ENCODE peak calls at places on chromosomes 7 and 10, in seven cellular contexts. One of them, this sample, is unnamed.

GRCh38 chr10:90871279-90871760 is 454 bp upstream of the RPP30 start:
- DNase-seq in fibroblast of mammary gland: peak
- DNase-seq in astrocyte of the cerebellum: peak
- DNase-seq in AG10803: peak
- DNase-seq in Peyer's patch: no peak
- DNase-seq in OCI-LY7: peak
- DNase-seq in MM.1S: peak
- DNase-seq in this sample: no peak

GRCh38 chr10:71780722-71781121 is 7.4 kb upstream of the VSIR start:
- DNase-seq in fibroblast of mammary gland: no peak
- DNase-seq in astrocyte of the cerebellum: no peak
- DNase-seq in AG10803: no peak
- DNase-seq in Peyer's patch: no peak
- DNase-seq in OCI-LY7: peak
- DNase-seq in MM.1S: no peak
- DNase-seq in this sample: no peak

GRCh38 chr7:111864291-111864976 is 302.1 kb upstream of the IMMP2L start:
- DNase-seq in fibroblast of mammary gland: peak
- DNase-seq in astrocyte of the cerebellum: no peak
- DNase-seq in AG10803: no peak
- DNase-seq in Peyer's patch: no peak
- DNase-seq in OCI-LY7: no peak
- DNase-seq in MM.1S: no peak
- DNase-seq in this sample: no peak

GRCh38 chr10:11449761-11450160 is 161.7 kb downstream of the USP6NL start:
- DNase-seq in fibroblast of mammary gland: no peak
- DNase-seq in astrocyte of the cerebellum: no peak
- DNase-seq in AG10803: no peak
- DNase-seq in Peyer's patch: no peak
- DNase-seq in OCI-LY7: no peak
- DNase-seq in MM.1S: no peak
- DNase-seq in this sample: no peak

GRCh38 chr10:69438531-69439349 is 12.5 kb upstream of the TSPAN15 start:
- DNase-seq in fibroblast of mammary gland: peak
- DNase-seq in astrocyte of the cerebellum: no peak
- DNase-seq in AG10803: peak
- DNase-seq in Peyer's patch: no peak
- DNase-seq in OCI-LY7: no peak
- DNase-seq in MM.1S: no peak
- DNase-seq in this sample: no peak

GRCh38 chr7:1981201-1981877 is 251.4 kb downstream of the MAD1L1 start:
- DNase-seq in fibroblast of mammary gland: no peak
- DNase-seq in astrocyte of the cerebellum: no peak
- DNase-seq in AG10803: no peak
- DNase-seq in Peyer's patch: no peak
- DNase-seq in OCI-LY7: no peak
- DNase-seq in MM.1S: no peak
- DNase-seq in this sample: no peak

GRCh38 chr10:61750943-61751471 is 88.3 kb downstream of the CABCOCO1 start:
- DNase-seq in fibroblast of mammary gland: peak
- DNase-seq in astrocyte of the cerebellum: no peak
- DNase-seq in AG10803: peak
- DNase-seq in Peyer's patch: peak
- DNase-seq in OCI-LY7: peak
- DNase-seq in MM.1S: peak
- DNase-seq in this sample: no peak

GRCh38 chr7:127892488-127893314 is 138.5 kb downstream of the LRRC4 start:
- DNase-seq in fibroblast of mammary gland: peak
- DNase-seq in astrocyte of the cerebellum: no peak
- DNase-seq in AG10803: no peak
- DNase-seq in Peyer's patch: no peak
- DNase-seq in OCI-LY7: no peak
- DNase-seq in MM.1S: no peak
- DNase-seq in this sample: no peak

GRCh38 chr10:49081532-49082275 is 33.6 kb downstream of the VSTM4 start:
- DNase-seq in fibroblast of mammary gland: no peak
- DNase-seq in astrocyte of the cerebellum: peak
- DNase-seq in AG10803: peak
- DNase-seq in Peyer's patch: no peak
- DNase-seq in OCI-LY7: no peak
- DNase-seq in MM.1S: no peak
- DNase-seq in this sample: no peak

GRCh38 chr10:59175538-59176240 is 754 bp upstream of the PHYHIPL start:
- DNase-seq in fibroblast of mammary gland: no peak
- DNase-seq in astrocyte of the cerebellum: no peak
- DNase-seq in AG10803: no peak
- DNase-seq in Peyer's patch: no peak
- DNase-seq in OCI-LY7: no peak
- DNase-seq in MM.1S: no peak
- DNase-seq in this sample: no peak

GRCh38 chr7:98613601-98614425 is 3.3 kb upstream of the NPTX2 start:
- DNase-seq in fibroblast of mammary gland: peak
- DNase-seq in astrocyte of the cerebellum: peak
- DNase-seq in AG10803: peak
- DNase-seq in Peyer's patch: no peak
- DNase-seq in OCI-LY7: peak
- DNase-seq in MM.1S: peak
- DNase-seq in this sample: no peak

GRCh38 chr7:151940048-151940845 is 16.0 kb upstream of the GALNTL5 start:
- DNase-seq in fibroblast of mammary gland: peak
- DNase-seq in astrocyte of the cerebellum: peak
- DNase-seq in AG10803: peak
- DNase-seq in Peyer's patch: no peak
- DNase-seq in OCI-LY7: no peak
- DNase-seq in MM.1S: no peak
- DNase-seq in this sample: no peak

GRCh38 chr10:69327463-69328345 is 49.4 kb downstream of the HK1 start:
- DNase-seq in fibroblast of mammary gland: peak
- DNase-seq in astrocyte of the cerebellum: no peak
- DNase-seq in AG10803: peak
- DNase-seq in Peyer's patch: peak
- DNase-seq in OCI-LY7: no peak
- DNase-seq in MM.1S: no peak
- DNase-seq in this sample: no peak

GRCh38 chr10:6300106-6300783 is 97.5 kb downstream of the PFKFB3 start:
- DNase-seq in fibroblast of mammary gland: peak
- DNase-seq in astrocyte of the cerebellum: peak
- DNase-seq in AG10803: peak
- DNase-seq in Peyer's patch: no peak
- DNase-seq in OCI-LY7: peak
- DNase-seq in MM.1S: peak
- DNase-seq in this sample: no peak

GRCh38 chr10:113071446-113071845 is 121.4 kb downstream of the TCF7L2 start:
- DNase-seq in fibroblast of mammary gland: no peak
- DNase-seq in astrocyte of the cerebellum: no peak
- DNase-seq in AG10803: no peak
- DNase-seq in Peyer's patch: peak
- DNase-seq in OCI-LY7: no peak
- DNase-seq in MM.1S: no peak
- DNase-seq in this sample: no peak

GRCh38 chr10:133528296-133528844 is 1.2 kb downstream of the CYP2E1 start:
- DNase-seq in fibroblast of mammary gland: no peak
- DNase-seq in astrocyte of the cerebellum: no peak
- DNase-seq in AG10803: no peak
- DNase-seq in Peyer's patch: no peak
- DNase-seq in OCI-LY7: no peak
- DNase-seq in MM.1S: no peak
- DNase-seq in this sample: no peak

GRCh38 chr7:28069788-28070187 is 110.8 kb downstream of the JAZF1 start:
- DNase-seq in fibroblast of mammary gland: peak
- DNase-seq in astrocyte of the cerebellum: peak
- DNase-seq in AG10803: peak
- DNase-seq in Peyer's patch: no peak
- DNase-seq in OCI-LY7: no peak
- DNase-seq in MM.1S: no peak
- DNase-seq in this sample: peak

GRCh38 chr10:62560207-62560819 is 186.1 kb downstream of the ZNF365 start:
- DNase-seq in fibroblast of mammary gland: peak
- DNase-seq in astrocyte of the cerebellum: no peak
- DNase-seq in AG10803: peak
- DNase-seq in Peyer's patch: no peak
- DNase-seq in OCI-LY7: no peak
- DNase-seq in MM.1S: no peak
- DNase-seq in this sample: peak

GRCh38 chr7:106239406-106239805 is 45.4 kb downstream of the NAMPT start:
- DNase-seq in fibroblast of mammary gland: no peak
- DNase-seq in astrocyte of the cerebellum: no peak
- DNase-seq in AG10803: no peak
- DNase-seq in Peyer's patch: no peak
- DNase-seq in OCI-LY7: no peak
- DNase-seq in MM.1S: no peak
- DNase-seq in this sample: no peak

GRCh38 chr7:74230446-74231231 is 20.8 kb downstream of the LAT2 start:
- DNase-seq in fibroblast of mammary gland: no peak
- DNase-seq in astrocyte of the cerebellum: no peak
- DNase-seq in AG10803: no peak
- DNase-seq in Peyer's patch: no peak
- DNase-seq in OCI-LY7: peak
- DNase-seq in MM.1S: no peak
- DNase-seq in this sample: no peak

GRCh38 chr7:75729851-75730274 is 8.9 kb downstream of the HIP1 start:
- DNase-seq in fibroblast of mammary gland: no peak
- DNase-seq in astrocyte of the cerebellum: no peak
- DNase-seq in AG10803: no peak
- DNase-seq in Peyer's patch: no peak
- DNase-seq in OCI-LY7: no peak
- DNase-seq in MM.1S: no peak
- DNase-seq in this sample: no peak

GRCh38 chr10:74738985-74739567 is 87.3 kb upstream of the KAT6B start:
- DNase-seq in fibroblast of mammary gland: peak
- DNase-seq in astrocyte of the cerebellum: no peak
- DNase-seq in AG10803: no peak
- DNase-seq in Peyer's patch: no peak
- DNase-seq in OCI-LY7: peak
- DNase-seq in MM.1S: peak
- DNase-seq in this sample: no peak
- TF ChIP-seq CTCF in fibroblast of mammary gland: peak
- TF ChIP-seq CTCF in astrocyte of the cerebellum: peak
- TF ChIP-seq CTCF in AG10803: peak
- TF ChIP-seq CTCF in Peyer's patch: peak
- TF ChIP-seq CTCF in OCI-LY7: peak
- TF ChIP-seq CTCF in MM.1S: peak
- TF ChIP-seq CTCF in this sample: peak

DNA sequence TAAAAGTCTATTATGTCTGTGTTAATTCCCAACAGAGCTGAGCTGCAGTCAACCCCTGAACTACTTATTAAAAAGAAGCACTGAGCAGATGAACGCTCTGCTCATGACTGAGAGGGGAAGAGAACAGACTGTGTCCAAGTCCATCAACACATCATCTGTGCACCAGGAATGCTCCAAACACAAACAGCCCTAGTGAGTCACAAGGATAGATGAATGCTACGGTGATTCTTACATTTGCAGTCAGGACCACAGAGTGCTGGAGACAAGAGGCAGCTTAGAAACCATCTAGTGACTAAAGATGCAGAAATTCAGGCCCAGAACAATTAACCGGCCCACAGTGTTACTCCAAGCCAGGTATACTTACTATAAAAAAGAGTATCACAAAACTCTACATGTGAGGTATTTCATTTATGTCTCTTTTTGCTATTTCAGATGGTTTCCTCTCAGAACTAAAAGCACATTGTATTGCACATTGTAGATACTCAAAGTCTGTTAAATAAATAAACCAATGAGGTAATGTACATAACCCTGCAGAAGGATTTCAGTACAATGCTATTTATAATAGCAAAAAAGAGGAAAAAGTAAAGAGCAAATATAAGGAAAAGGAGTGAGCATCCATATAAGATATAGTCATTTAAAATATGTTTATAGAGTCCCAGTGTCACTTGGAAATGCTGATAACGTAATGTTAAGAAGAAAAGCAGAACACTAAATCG is 159.2 kb downstream of the KCNMA1 start:
- DNase-seq in fibroblast of mammary gland: peak
- DNase-seq in astrocyte of the cerebellum: peak
- DNase-seq in AG10803: peak
- DNase-seq in Peyer's patch: no peak
- DNase-seq in OCI-LY7: no peak
- DNase-seq in MM.1S: no peak
- DNase-seq in this sample: no peak
- TF ChIP-seq CTCF in fibroblast of mammary gland: no peak
- TF ChIP-seq CTCF in astrocyte of the cerebellum: no peak
- TF ChIP-seq CTCF in AG10803: no peak
- TF ChIP-seq CTCF in Peyer's patch: no peak
- TF ChIP-seq CTCF in OCI-LY7: no peak
- TF ChIP-seq CTCF in MM.1S: no peak
- TF ChIP-seq CTCF in this sample: no peak

DNA sequence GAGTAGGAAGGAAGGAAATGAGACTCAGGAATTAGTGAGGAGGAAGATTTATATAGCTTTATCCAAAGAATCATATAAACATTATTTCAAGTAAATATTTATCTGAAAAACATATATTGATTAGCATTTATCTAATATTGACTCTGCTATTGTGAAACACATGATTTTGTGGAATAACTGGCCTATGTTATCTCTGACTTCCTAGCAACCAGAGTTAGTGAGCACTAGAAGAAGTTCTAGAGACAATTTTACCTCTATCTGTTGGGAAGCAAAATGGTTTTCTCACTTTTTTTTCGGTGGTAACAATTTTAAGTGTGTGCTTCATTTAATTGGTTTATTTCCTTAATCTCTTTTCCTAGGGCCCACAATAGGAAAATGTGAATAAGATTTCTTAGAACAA is 21.6 kb downstream of the MDFIC start:
- DNase-seq in fibroblast of mammary gland: no peak
- DNase-seq in astrocyte of the cerebellum: no peak
- DNase-seq in AG10803: no peak
- DNase-seq in Peyer's patch: no peak
- DNase-seq in OCI-LY7: no peak
- DNase-seq in MM.1S: no peak
- DNase-seq in this sample: no peak
- TF ChIP-seq CTCF in fibroblast of mammary gland: no peak
- TF ChIP-seq CTCF in astrocyte of the cerebellum: no peak
- TF ChIP-seq CTCF in AG10803: no peak
- TF ChIP-seq CTCF in Peyer's patch: no peak
- TF ChIP-seq CTCF in OCI-LY7: no peak
- TF ChIP-seq CTCF in MM.1S: no peak
- TF ChIP-seq CTCF in this sample: no peak

DNA sequence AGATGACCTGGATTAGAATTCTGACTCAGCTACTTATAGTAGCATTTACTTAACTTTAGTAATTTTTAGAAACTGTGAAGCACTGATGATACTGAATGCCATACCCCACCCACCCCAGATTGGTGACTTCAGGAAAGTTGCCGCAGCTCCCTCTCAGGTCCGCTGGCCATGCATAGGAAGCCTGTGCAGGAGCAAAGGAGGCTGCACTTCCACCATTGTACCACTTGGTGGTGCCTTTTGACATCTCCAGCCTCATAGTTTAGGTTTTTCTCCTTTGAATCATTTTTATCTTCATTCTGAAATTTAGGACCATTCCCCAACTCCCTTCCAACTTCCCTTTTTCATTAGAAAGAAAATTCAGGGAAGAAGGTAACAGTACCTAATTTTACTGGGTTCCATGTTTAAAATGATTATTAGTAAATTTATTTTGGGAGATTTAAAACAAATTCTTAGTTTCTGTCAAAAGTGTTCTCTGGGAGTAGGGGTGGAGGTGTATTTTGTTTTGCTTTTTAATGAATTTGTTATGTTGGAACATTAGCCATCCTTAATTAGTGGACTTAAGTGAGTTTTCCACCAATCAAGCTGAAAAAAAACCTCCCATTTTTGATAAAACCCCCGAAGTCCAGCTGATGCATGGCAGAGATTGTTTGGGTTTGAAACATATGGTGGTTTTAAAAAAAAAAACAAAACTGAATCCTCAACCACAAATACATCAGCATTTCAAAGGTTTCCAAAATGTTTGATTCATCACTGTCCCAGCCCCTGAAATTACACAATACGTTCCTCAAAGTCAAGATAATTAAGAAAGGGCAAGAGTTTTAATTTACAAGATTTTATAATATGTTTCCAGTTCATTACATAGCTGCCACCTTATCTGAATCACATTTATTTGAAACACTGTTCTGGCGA is 109.6 kb downstream of the WNT2 start:
- DNase-seq in fibroblast of mammary gland: peak
- DNase-seq in astrocyte of the cerebellum: peak
- DNase-seq in AG10803: peak
- DNase-seq in Peyer's patch: no peak
- DNase-seq in OCI-LY7: peak
- DNase-seq in MM.1S: peak
- DNase-seq in this sample: no peak
- TF ChIP-seq CTCF in fibroblast of mammary gland: peak
- TF ChIP-seq CTCF in astrocyte of the cerebellum: peak
- TF ChIP-seq CTCF in AG10803: peak
- TF ChIP-seq CTCF in Peyer's patch: no peak
- TF ChIP-seq CTCF in OCI-LY7: peak
- TF ChIP-seq CTCF in MM.1S: peak
- TF ChIP-seq CTCF in this sample: peak

This sample was measured in AG09319.